ENCODE peak calls at places on chromosome 1, in ten cellular contexts. X is suprapubic skin; C is breast epithelium; T is CD8-positive, alpha-beta T cell; Y is hepatocyte; E is testis; S is left ventricle myocardium inferior; I is IMR-90; Q is heart left ventricle; J is thoracic aorta. N is an unnamed sample.

GRCh38 chr1:55060133-55060999 is 21.0 kb downstream of the PCSK9 start:
- DNase-seq in X (no peak), C (peak; percentile 45), T (no peak), Y (no peak), E (no peak), S (no peak), I (no peak), Q (no peak), J (no peak), N (no peak)

GRCh38 chr1:26827663-26828062 is 1.2 kb downstream of the ZDHHC18 start:
- DNase-seq in X (no peak), C (no peak), T (no peak), Y (no peak), E (no peak), S (no peak), I (no peak), Q (no peak), J (no peak), N (no peak)

GRCh38 chr1:108858541-108858940 is 1.6 kb upstream of the AKNAD1 start:
- DNase-seq in X (no peak), C (no peak), T (no peak), Y (no peak), E (no peak), S (no peak), I (no peak), Q (no peak), J (no peak), N (no peak)

GRCh38 chr1:11204396-11205190 is 15.4 kb downstream of the ANGPTL7 start:
- DNase-seq in X (no peak), C (no peak), T (no peak), Y (no peak), E (no peak), S (no peak), I (no peak), Q (no peak), J (no peak), N (peak; percentile 38)

GRCh38 chr1:93616221-93616995 is 65.2 kb downstream of the BCAR3 start:
- DNase-seq in X (no peak), C (no peak), T (no peak), Y (no peak), E (no peak), S (no peak), I (no peak), Q (peak; percentile 51), J (no peak), N (no peak)

GRCh38 chr1:233441981-233442380 is 114.5 kb downstream of the MAP3K21 start:
- DNase-seq in X (no peak), C (no peak), T (no peak), Y (no peak), E (no peak), S (no peak), I (no peak), Q (no peak), J (no peak), N (no peak)

GRCh38 chr1:35505911-35506798 is 51.0 kb downstream of the KIAA0319L start:
- DNase-seq in X (no peak), C (no peak), T (peak; percentile 53), Y (no peak), E (no peak), S (no peak), I (peak; percentile 59), Q (peak; percentile 16), J (no peak), N (no peak)

GRCh38 chr1:7278045-7278444 is 492.8 kb downstream of the CAMTA1 start:
- DNase-seq in X (no peak), C (no peak), T (no peak), Y (no peak), E (no peak), S (no peak), I (no peak), Q (no peak), J (no peak), N (no peak)

GRCh38 chr1:20405893-20406604 is 80.0 kb downstream of the CAMK2N1 start:
- DNase-seq in X (peak; percentile 45), C (no peak), T (no peak), Y (no peak), E (no peak), S (no peak), I (peak; percentile 45), Q (no peak), J (no peak), N (no peak)

GRCh38 chr1:31383967-31384366 is 11.1 kb upstream of the FABP3 start:
- DNase-seq in X (no peak), C (no peak), T (no peak), Y (no peak), E (no peak), S (no peak), I (no peak), Q (no peak), J (no peak), N (no peak)

GRCh38 chr1:231939118-231939517 is 312.5 kb downstream of the DISC1 start:
- DNase-seq in X (no peak), C (no peak), T (no peak), Y (no peak), E (no peak), S (no peak), I (no peak), Q (no peak), J (no peak), N (no peak)
- H3K4me1 ChIP-seq in X (peaks cover 26% of the 10 kb centered on the region), C (no peaks in the 10 kb centered on the region), T (no peaks in the 10 kb centered on the region), Y (peaks cover 37% of the 10 kb centered on the region), E (peaks cover 8% of the 10 kb centered on the region), S (peaks cover 40% of the 10 kb centered on the region), I (peaks cover 2% of the 10 kb centered on the region), Q (peaks cover 37% of the 10 kb centered on the region), J (no peaks in the 10 kb centered on the region), N (peaks cover 9% of the 10 kb centered on the region)

DNA sequence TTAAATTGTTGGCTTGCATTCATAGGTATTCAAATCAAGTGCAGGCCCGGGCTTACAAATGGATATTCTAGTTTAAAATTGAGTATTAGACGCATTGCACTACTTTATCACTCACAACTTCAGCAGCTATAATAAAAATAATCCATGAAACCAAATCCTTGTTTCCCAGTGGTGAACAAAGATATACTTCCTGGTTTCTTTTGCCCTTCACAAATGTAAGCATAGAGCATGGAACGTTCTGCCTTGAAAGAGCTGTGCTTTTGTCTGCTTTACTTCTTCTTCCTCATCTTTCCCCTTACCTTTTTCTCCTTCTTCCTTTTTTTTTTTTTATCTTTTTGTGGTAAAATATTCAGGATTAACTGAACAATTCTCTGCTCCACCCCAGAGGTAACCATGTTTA is 57.0 kb downstream of the DDAH1 start:
- DNase-seq in X (no peak), C (no peak), T (no peak), Y (no peak), E (no peak), S (no peak), I (no peak), Q (no peak), J (no peak), N (no peak)
- H3K4me1 ChIP-seq in X (peaks cover 21% of the 10 kb centered on the region), C (no peaks in the 10 kb centered on the region), T (no peaks in the 10 kb centered on the region), Y (peaks cover 7% of the 10 kb centered on the region), E (peaks cover 32% of the 10 kb centered on the region), S (peaks cover 17% of the 10 kb centered on the region), I (peaks cover 10% of the 10 kb centered on the region), Q (peaks cover 33% of the 10 kb centered on the region), J (peaks cover 37% of the 10 kb centered on the region), N (peaks cover 21% of the 10 kb centered on the region)

DNA sequence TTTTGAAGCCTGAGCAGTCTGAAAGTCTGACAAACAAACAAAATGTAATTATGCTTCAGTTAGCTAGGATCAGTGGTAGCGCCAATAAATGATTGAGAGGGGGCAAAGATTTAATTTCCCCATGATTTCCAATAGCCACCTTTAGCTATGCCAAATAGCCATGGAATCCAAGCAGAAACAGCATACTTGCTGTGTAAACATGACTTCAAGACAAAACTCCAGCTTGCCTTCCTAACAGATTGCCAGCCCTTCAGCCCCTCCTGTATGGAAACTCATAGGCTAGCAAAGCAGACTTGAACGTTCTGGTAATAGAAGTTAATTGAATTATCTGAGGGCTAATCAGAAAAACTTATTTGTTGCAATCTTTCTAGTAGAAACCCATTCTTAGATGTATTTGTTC is 25.6 kb upstream of the SLC30A1 start:
- DNase-seq in X (no peak), C (no peak), T (no peak), Y (no peak), E (no peak), S (no peak), I (no peak), Q (no peak), J (no peak), N (no peak)
- H3K4me1 ChIP-seq in X (peaks cover 22% of the 10 kb centered on the region), C (no peaks in the 10 kb centered on the region), T (peaks cover 6% of the 10 kb centered on the region), Y (peaks cover 27% of the 10 kb centered on the region), E (no peaks in the 10 kb centered on the region), S (no peaks in the 10 kb centered on the region), I (peaks cover 6% of the 10 kb centered on the region), Q (no peaks in the 10 kb centered on the region), J (peaks cover 2% of the 10 kb centered on the region), N (no peaks in the 10 kb centered on the region)

DNA sequence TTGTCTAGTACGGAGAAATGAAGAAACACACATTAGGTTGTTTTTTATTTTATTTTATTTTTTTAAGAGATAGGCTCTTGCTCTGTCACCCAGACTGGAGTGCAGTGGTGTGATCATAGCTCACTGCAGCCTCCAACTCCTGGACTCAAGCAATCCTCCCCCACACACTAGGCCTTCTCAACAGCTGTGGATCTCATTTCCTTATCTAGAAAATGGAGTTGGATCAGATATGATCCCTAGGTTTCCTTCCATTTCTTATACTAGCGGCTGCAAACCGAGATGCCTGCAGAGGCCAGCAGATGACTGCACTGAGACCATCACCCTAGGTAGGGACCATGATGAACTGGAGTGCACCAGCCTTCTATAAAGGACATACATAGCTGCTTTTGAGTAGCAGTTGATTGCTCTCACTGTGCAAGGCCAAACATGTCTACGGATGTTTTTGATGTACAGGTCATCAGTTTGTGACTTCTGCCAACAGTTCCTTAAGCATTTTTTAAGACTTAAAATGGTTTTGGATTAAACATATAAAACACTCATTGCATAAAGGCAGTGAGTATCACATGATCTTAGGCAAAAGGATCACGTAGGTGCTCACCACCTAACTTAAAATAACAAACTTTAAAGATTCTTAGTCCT is 11.4 kb upstream of the KLHL12 start:
- DNase-seq in X (no peak), C (no peak), T (no peak), Y (no peak), E (no peak), S (no peak), I (no peak), Q (no peak), J (no peak), N (no peak)
- H3K4me1 ChIP-seq in X (peaks cover 21% of the 10 kb centered on the region), C (no peaks in the 10 kb centered on the region), T (no peaks in the 10 kb centered on the region), Y (no peaks in the 10 kb centered on the region), E (no peaks in the 10 kb centered on the region), S (no peaks in the 10 kb centered on the region), I (no peaks in the 10 kb centered on the region), Q (no peaks in the 10 kb centered on the region), J (no peaks in the 10 kb centered on the region), N (no peaks in the 10 kb centered on the region)

DNA sequence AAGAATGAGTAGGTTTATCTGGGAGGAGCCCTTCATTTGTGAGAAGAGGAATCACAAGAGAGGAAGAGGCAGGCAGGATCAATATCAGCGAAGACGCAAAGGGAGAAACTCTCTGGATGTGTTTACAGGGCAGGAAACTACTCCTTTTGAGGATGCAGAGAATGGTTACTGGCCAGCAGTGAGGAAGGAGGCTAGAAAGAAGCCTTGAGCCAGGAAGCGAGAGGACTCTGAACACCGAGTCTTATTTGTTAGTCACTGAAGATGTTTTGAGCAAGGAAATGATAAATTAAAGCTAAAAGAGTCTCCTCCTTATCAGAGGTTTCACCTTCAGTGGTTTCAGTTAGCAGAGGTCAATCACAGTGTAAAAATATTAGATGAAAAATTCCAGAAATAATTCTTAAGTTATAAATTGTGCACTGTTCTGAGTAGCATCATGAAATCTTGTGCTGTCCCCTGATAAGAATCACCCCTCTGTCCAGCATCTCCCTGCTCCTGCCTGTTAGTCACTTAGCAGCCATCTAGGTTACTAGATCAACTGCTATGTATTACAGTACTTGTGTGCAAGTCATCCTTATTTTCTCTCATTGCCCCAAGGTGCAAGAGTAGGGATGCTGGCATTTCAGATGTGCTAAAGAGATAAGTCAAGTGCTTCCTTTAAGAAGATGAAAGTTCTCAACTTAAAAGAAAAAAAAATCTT is 43.5 kb downstream of the WLS start:
- DNase-seq in X (no peak), C (no peak), T (no peak), Y (no peak), E (no peak), S (no peak), I (peak; percentile 74), Q (no peak), J (no peak), N (no peak)
- H3K4me1 ChIP-seq in X (no peaks in the 10 kb centered on the region), C (no peaks in the 10 kb centered on the region), T (no peaks in the 10 kb centered on the region), Y (peaks cover 4% of the 10 kb centered on the region), E (no peaks in the 10 kb centered on the region), S (peaks cover 4% of the 10 kb centered on the region), I (peaks cover 12% of the 10 kb centered on the region), Q (no peaks in the 10 kb centered on the region), J (no peaks in the 10 kb centered on the region), N (no peaks in the 10 kb centered on the region)

N was measured in gastrocnemius medialis.